ENCODE peak calls at places on chromosomes 12 and 14, in eight cellular contexts. Z is endothelial cell of umbilical vein, F is psoas muscle, E is astrocyte, M is fibroblast of mammary gland, U is endothelial cell, X is neural crest cell, P is cardiac muscle cell. O is an unnamed sample.

GRCh38 chr14:59239030-59239429 is 50.6 kb downstream of the DAAM1 start:
- DNase-seq in Z (no peak), F (no peak), E (no peak), M (no peak), U (no peak), X (no peak), P (no peak), O (no peak)

GRCh38 chr12:49868952-49869815 is 26.3 kb upstream of the BCDIN3D start:
- DNase-seq in Z (peak), F (peak), E (peak), M (peak), U (no peak), X (no peak), P (peak), O (peak)

GRCh38 chr14:103023881-103024473 is 33.4 kb downstream of the CDC42BPB start:
- DNase-seq in Z (peak), F (no peak), E (peak), M (peak), U (peak), X (no peak), P (no peak), O (no peak)

GRCh38 chr12:31820832-31821231 is 92.0 kb upstream of the AMN1 start:
- DNase-seq in Z (no peak), F (no peak), E (no peak), M (no peak), U (no peak), X (no peak), P (no peak), O (no peak)

GRCh38 chr14:104085032-104085888 is at the start of gene ASPG:
- DNase-seq in Z (no peak), F (peak), E (no peak), M (no peak), U (peak), X (no peak), P (peak), O (no peak)

GRCh38 chr14:69991422-69991821 is 112.2 kb downstream of the SMOC1 start:
- DNase-seq in Z (no peak), F (no peak), E (no peak), M (no peak), U (no peak), X (no peak), P (no peak), O (no peak)

GRCh38 chr12:28217805-28218204 is 27.5 kb downstream of the CCDC91 start:
- DNase-seq in Z (no peak), F (no peak), E (no peak), M (no peak), U (no peak), X (no peak), P (no peak), O (no peak)

GRCh38 chr12:28759334-28759733 is 389.7 kb upstream of the FAR2 start:
- DNase-seq in Z (no peak), F (no peak), E (peak), M (peak), U (no peak), X (no peak), P (no peak), O (no peak)

GRCh38 chr12:111429760-111430417 is 24.2 kb downstream of the SH2B3 start:
- DNase-seq in Z (peak), F (no peak), E (no peak), M (no peak), U (no peak), X (no peak), P (no peak), O (no peak)

GRCh38 chr12:115882941-115883340 is 394.6 kb downstream of the MED13L start:
- DNase-seq in Z (no peak), F (no peak), E (no peak), M (no peak), U (no peak), X (no peak), P (no peak), O (no peak)

GRCh38 chr14:90700928-90701776 is 115.1 kb downstream of the TTC7B start:
- DNase-seq in Z (peak), F (peak), E (no peak), M (no peak), U (no peak), X (no peak), P (no peak), O (no peak)

GRCh38 chr12:15620726-15621125 is 168.5 kb downstream of the EPS8 start:
- DNase-seq in Z (peak), F (no peak), E (no peak), M (no peak), U (no peak), X (no peak), P (no peak), O (no peak)

GRCh38 chr14:60865378-60866127 is 115.3 kb downstream of the TRMT5 start:
- DNase-seq in Z (no peak), F (no peak), E (no peak), M (no peak), U (no peak), X (no peak), P (no peak), O (no peak)

GRCh38 chr14:33475623-33476022 is 475.3 kb downstream of the EGLN3 start:
- DNase-seq in Z (peak), F (no peak), E (no peak), M (peak), U (peak), X (peak), P (peak), O (no peak)

DNA sequence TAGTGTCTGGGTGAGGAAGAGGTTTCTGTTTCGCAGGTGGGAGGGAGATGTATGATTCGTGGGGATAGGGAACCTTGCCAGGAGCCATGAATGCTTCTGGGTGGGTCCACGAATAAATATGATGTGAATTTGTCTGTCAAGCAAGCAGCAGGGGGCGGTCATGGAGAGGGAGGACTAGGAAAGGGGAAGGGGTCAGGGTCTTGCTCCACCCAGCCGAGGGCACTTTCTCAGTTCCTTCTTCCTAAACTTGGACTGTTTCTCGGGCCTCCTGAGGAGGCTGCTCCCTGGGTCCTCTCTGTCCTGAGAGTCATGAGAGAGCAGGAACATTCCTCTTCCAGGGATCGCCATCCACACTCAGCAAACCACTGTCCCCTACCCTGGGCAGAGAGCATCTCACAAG is 72.4 kb downstream of the LGMN start:
- DNase-seq in Z (no peak), F (no peak), E (no peak), M (no peak), U (no peak), X (no peak), P (no peak), O (no peak)
- TF ChIP-seq CTCF in Z (no peak), F (no peak), E (no peak), M (no peak), U (no peak), X (no peak), P (no peak), O (no peak)

GRCh38 chr12:48336564-48336963 is 14.2 kb downstream of the ZNF641 start:
- DNase-seq in Z (no peak), F (no peak), E (no peak), M (peak), U (no peak), X (no peak), P (no peak), O (no peak)
- TF ChIP-seq CTCF in Z (peak), F (no peak), E (no peak), M (peak), U (no peak), X (no peak), P (peak), O (peak)

GRCh38 chr12:108647199-108647935 is 13.7 kb upstream of the SELPLG start:
- DNase-seq in Z (no peak), F (no peak), E (no peak), M (no peak), U (no peak), X (no peak), P (no peak), O (no peak)
- TF ChIP-seq CTCF in Z (no peak), F (no peak), E (peak), M (peak), U (no peak), X (no peak), P (no peak), O (peak)

GRCh38 chr12:123075591-123076171 is 75.2 kb downstream of the PITPNM2 start:
- DNase-seq in Z (no peak), F (no peak), E (peak), M (no peak), U (no peak), X (peak), P (peak), O (no peak)
- TF ChIP-seq CTCF in Z (no peak), F (no peak), E (peak), M (no peak), U (no peak), X (peak), P (no peak), O (no peak)

DNA sequence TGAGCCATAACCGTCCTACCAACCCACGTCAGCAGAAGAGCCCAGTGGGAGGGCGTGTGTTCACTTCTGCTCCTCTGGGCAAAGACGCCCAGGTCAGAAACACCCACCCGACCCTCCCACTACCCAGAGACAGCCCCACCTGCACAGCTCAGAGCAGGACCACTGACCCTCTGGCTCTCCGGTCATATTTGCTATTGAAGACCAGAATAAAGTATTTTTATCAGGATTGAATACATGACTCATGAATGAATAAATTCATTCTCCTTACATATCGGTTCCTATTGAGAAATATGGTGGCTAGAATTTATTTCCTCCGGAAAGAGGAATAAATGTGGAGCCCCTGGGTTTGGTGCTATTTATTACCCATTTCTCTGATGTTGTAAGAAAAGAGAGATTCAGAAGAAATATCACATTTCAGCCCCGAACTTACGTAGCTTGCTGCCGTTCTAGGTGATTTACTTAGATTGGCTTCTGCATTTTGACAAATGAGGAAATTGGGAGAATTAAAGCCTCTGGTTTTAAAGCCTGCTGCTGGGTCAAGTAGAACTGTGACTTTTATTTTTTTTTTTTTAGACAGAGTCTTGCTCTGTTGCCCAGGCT is 36.4 kb upstream of the P2RX7 start:
- DNase-seq in Z (no peak), F (no peak), E (no peak), M (no peak), U (no peak), X (no peak), P (no peak), O (no peak)
- TF ChIP-seq CTCF in Z (no peak), F (no peak), E (no peak), M (no peak), U (peak), X (peak), P (no peak), O (no peak)

DNA sequence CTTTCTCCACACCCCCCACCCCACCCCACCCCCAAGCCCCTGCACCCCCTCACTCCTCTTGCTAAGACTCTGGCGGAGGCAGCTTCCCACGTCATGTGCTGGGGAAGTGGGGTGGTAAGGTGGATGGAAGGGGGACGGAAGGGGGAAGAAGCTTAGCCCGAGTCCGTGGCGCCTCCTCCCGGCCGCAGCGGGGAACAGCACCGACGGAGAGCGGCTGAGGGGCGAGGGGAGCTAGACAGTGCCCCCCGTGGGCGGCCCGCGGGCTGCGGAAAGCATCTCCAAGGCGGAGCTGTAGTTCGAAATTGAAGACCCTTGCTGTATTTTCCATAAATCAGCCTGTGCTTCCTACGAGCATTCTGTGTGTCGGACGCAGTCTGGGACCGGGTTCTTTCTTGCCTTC is 608 bp upstream of the GRIN2B start:
- DNase-seq in Z (no peak), F (no peak), E (no peak), M (no peak), U (peak), X (peak), P (peak), O (no peak)
- TF ChIP-seq CTCF in Z (no peak), F (no peak), E (no peak), M (peak), U (peak), X (peak), P (peak), O (peak)

DNA sequence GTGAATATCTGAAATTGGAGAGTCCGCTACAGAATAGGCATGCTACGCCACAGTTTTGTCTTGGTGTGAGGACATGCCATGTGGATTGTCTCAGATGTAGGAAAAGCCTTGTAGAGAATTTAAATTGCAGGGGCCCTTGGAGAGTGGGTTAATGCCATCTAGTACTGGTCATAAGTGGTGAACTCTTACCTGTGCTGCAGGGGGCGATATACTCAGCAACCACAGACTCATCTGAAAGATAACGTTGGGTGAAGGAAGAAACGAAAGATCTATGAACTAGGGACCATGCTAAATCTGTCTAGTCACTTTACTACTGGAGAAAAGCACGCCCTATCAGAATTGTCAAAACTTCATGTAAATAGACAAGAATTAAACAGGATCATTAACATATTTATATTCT is 33.7 kb upstream of the A2M start:
- DNase-seq in Z (no peak), F (no peak), E (no peak), M (no peak), U (no peak), X (no peak), P (no peak), O (no peak)
- TF ChIP-seq CTCF in Z (no peak), F (no peak), E (no peak), M (no peak), U (peak), X (no peak), P (no peak), O (no peak)

GRCh38 chr12:57176139-57176477 is 28.7 kb upstream of the LRP1-AS start:
- DNase-seq in Z (no peak), F (no peak), E (no peak), M (no peak), U (no peak), X (no peak), P (no peak), O (no peak)
- TF ChIP-seq CTCF in Z (no peak), F (peak), E (no peak), M (no peak), U (peak), X (peak), P (no peak), O (no peak)